ENCODE peak calls at places on chromosome 21, in nine cellular contexts. W, F, J, K, Y, X, C, P and L are unnamed samples.

GRCh38 chr21:42481169-42481568 is 14.9 kb downstream of the RSPH1 start:
- DNase-seq in W (no peak), F (no peak), J (no peak), K (no peak), Y (no peak), X (no peak), C (no peak), P (no peak), L (peak; percentile 5)

GRCh38 chr21:32521736-32522360 is 63.5 kb downstream of the TCP10L start:
- DNase-seq in W (no peak), F (no peak), J (no peak), K (no peak), Y (no peak), X (no peak), C (no peak), P (no peak), L (no peak)

GRCh38 chr21:46516068-46516467 is 57.4 kb downstream of the DIP2A start:
- DNase-seq in W (no peak), F (no peak), J (no peak), K (no peak), Y (no peak), X (no peak), C (no peak), P (no peak), L (no peak)

GRCh38 chr21:28776251-28776650 is 216.4 kb downstream of the LTN1 start:
- DNase-seq in W (no peak), F (no peak), J (no peak), K (no peak), Y (peak; percentile 65), X (no peak), C (no peak), P (no peak), L (no peak)

GRCh38 chr21:44749116-44749758 is 37.9 kb upstream of the TSPEAR start:
- DNase-seq in W (no peak), F (no peak), J (no peak), K (no peak), Y (no peak), X (no peak), C (no peak), P (no peak), L (no peak)

GRCh38 chr21:35046880-35047229 is 2.2 kb downstream of the RUNX1 start:
- DNase-seq in W (no peak), F (no peak), J (no peak), K (no peak), Y (peak; percentile 76), X (no peak), C (no peak), P (no peak), L (peak; percentile 56)

GRCh38 chr21:38839370-38839681 is 33.6 kb downstream of the ETS2 start:
- DNase-seq in W (no peak), F (peak; percentile 36), J (no peak), K (no peak), Y (peak; percentile 78), X (no peak), C (no peak), P (no peak), L (peak; percentile 86)

GRCh38 chr21:28746166-28746565 is 246.5 kb downstream of the LTN1 start:
- DNase-seq in W (no peak), F (no peak), J (no peak), K (no peak), Y (no peak), X (no peak), C (no peak), P (no peak), L (no peak)

GRCh38 chr21:29466532-29466931 is 167.8 kb downstream of the BACH1 start:
- DNase-seq in W (no peak), F (no peak), J (no peak), K (no peak), Y (no peak), X (no peak), C (no peak), P (no peak), L (no peak)

GRCh38 chr21:37862536-37862935 is 53.7 kb downstream of the KCNJ6 start:
- DNase-seq in W (peak; percentile 53), F (peak; percentile 28), J (no peak), K (no peak), Y (peak; percentile 57), X (no peak), C (no peak), P (no peak), L (peak; percentile 64)

GRCh38 chr21:33115586-33116541 is 45.9 kb downstream of the OLIG1 start:
- DNase-seq in W (no peak), F (no peak), J (no peak), K (no peak), Y (no peak), X (no peak), C (no peak), P (no peak), L (no peak)

GRCh38 chr21:34022557-34023335 is 50.6 kb upstream of the MRPS6 start:
- DNase-seq in W (no peak), F (no peak), J (no peak), K (no peak), Y (no peak), X (no peak), C (no peak), P (no peak), L (no peak)

GRCh38 chr21:39385299-39386145 is 36.6 kb upstream of the HMGN1 start:
- DNase-seq in W (peak; percentile 88), F (peak; percentile 92), J (no peak), K (no peak), Y (peak; percentile 77), X (peak; percentile 91), C (peak; percentile 41), P (peak; percentile 46), L (peak; percentile 45)